ENCODE peak calls at places on chromosomes 1 and 21, in seven cellular contexts. One of them, this sample, is unnamed.

GRCh38 chr1:200224315-200224714 is 185.5 kb downstream of the ZNF281 start:
- DNase-seq in H1: no peak
- DNase-seq in HCT116: no peak
- DNase-seq in K562: no peak
- DNase-seq in HepG2: no peak
- DNase-seq in HEK293T: no peak
- DNase-seq in GM12878: no peak
- DNase-seq in this sample: no peak

GRCh38 chr1:38941093-38941492 is 537 bp downstream of the RHBDL2 start:
- DNase-seq in H1: no peak
- DNase-seq in HCT116: no peak
- DNase-seq in K562: no peak
- DNase-seq in HepG2: no peak
- DNase-seq in HEK293T: no peak
- DNase-seq in GM12878: no peak
- DNase-seq in this sample: no peak

GRCh38 chr1:230568008-230568407 is 74.3 kb upstream of the COG2 start:
- DNase-seq in H1: peak; percentile 46
- DNase-seq in HCT116: peak; percentile 13
- DNase-seq in K562: no peak
- DNase-seq in HepG2: peak; percentile 24
- DNase-seq in HEK293T: peak; percentile 53
- DNase-seq in GM12878: no peak
- DNase-seq in this sample: peak; percentile 44

GRCh38 chr1:242129103-242129502 is 130.2 kb upstream of the MAP1LC3C start:
- DNase-seq in H1: no peak
- DNase-seq in HCT116: peak; percentile 31
- DNase-seq in K562: no peak
- DNase-seq in HepG2: peak; percentile 3
- DNase-seq in HEK293T: peak; percentile 74
- DNase-seq in GM12878: no peak
- DNase-seq in this sample: no peak

GRCh38 chr1:15328785-15329480 is 80.8 kb upstream of the EFHD2 start:
- DNase-seq in H1: no peak
- DNase-seq in HCT116: no peak
- DNase-seq in K562: peak; percentile 61
- DNase-seq in HepG2: no peak
- DNase-seq in HEK293T: no peak
- DNase-seq in GM12878: no peak
- DNase-seq in this sample: no peak

GRCh38 chr1:109242387-109242786 is 7.0 kb upstream of the CELSR2 start:
- DNase-seq in H1: no peak
- DNase-seq in HCT116: no peak
- DNase-seq in K562: no peak
- DNase-seq in HepG2: no peak
- DNase-seq in HEK293T: no peak
- DNase-seq in GM12878: no peak
- DNase-seq in this sample: no peak

GRCh38 chr1:109186704-109187071 is 27.0 kb upstream of the SARS1 start:
- DNase-seq in H1: no peak
- DNase-seq in HCT116: no peak
- DNase-seq in K562: no peak
- DNase-seq in HepG2: no peak
- DNase-seq in HEK293T: no peak
- DNase-seq in GM12878: no peak
- DNase-seq in this sample: no peak

GRCh38 chr1:17603091-17603841 is 63.8 kb downstream of the ARHGEF10L start:
- DNase-seq in H1: no peak
- DNase-seq in HCT116: no peak
- DNase-seq in K562: no peak
- DNase-seq in HepG2: no peak
- DNase-seq in HEK293T: no peak
- DNase-seq in GM12878: no peak
- DNase-seq in this sample: no peak

GRCh38 chr1:37605806-37606474 is 10.2 kb upstream of the GNL2 start:
- DNase-seq in H1: no peak
- DNase-seq in HCT116: no peak
- DNase-seq in K562: no peak
- DNase-seq in HepG2: no peak
- DNase-seq in HEK293T: no peak
- DNase-seq in GM12878: no peak
- DNase-seq in this sample: no peak

GRCh38 chr1:37599940-37600339 is 4.2 kb upstream of the GNL2 start:
- DNase-seq in H1: no peak
- DNase-seq in HCT116: no peak
- DNase-seq in K562: no peak
- DNase-seq in HepG2: no peak
- DNase-seq in HEK293T: no peak
- DNase-seq in GM12878: no peak
- DNase-seq in this sample: no peak

GRCh38 chr1:37605061-37605650 is 9.4 kb upstream of the GNL2 start:
- DNase-seq in H1: no peak
- DNase-seq in HCT116: no peak
- DNase-seq in K562: peak; percentile 32
- DNase-seq in HepG2: peak; percentile 6
- DNase-seq in HEK293T: no peak
- DNase-seq in GM12878: no peak
- DNase-seq in this sample: no peak

GRCh38 chr1:37601441-37601840 is 5.7 kb upstream of the GNL2 start:
- DNase-seq in H1: no peak
- DNase-seq in HCT116: no peak
- DNase-seq in K562: no peak
- DNase-seq in HepG2: no peak
- DNase-seq in HEK293T: no peak
- DNase-seq in GM12878: no peak
- DNase-seq in this sample: no peak

DNA sequence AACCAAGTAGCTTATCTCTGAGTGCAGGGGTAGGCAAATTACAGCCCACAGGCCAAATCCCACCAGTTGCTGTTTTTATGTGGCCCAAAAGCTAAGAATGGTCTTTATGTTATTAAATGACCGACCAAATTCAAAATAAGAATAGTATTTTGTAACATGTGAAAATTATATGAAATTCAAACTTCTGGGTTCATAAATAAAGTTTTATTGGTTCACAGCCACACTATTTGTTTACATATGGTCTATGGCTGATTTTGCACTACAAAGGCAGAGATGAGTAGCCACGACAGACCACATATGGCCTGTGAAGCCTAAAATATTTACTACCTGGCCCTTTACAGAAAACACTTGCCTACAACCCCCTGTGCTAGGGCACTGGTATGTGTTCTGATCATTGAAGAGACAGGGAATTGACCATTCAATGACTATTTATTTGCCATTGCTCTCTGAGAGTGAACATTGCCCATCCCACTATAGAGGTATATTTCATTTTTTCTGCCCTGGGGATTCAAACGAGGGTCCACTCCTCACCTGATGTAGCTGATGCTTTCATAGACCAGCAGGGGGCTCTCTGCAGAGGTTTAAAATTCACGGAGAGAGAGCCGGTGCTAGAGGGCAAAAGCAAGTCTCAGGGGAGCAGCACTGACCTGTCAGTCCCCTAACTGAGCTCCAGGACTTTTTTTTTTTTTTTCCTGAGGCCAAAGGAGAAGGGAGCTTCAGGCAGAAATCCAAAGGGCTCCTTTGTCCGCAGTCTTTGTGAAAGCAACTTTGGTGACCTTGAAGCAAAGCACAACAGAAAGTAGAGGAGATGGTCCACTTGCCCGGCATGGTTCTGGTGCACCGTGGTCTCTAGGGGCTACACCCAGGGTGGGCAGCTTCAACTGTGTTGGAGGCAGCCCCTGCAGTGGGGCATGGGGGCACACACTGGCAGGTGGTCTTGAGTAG is 7.3 kb upstream of the GNL2 start:
- DNase-seq in H1: peak; percentile 52
- DNase-seq in HCT116: no peak
- DNase-seq in K562: peak; percentile 69
- DNase-seq in HepG2: peak; percentile 59
- DNase-seq in HEK293T: peak; percentile 75
- DNase-seq in GM12878: no peak
- DNase-seq in this sample: peak; percentile 43
- TF ChIP-seq SP1 in H1: no peak
- TF ChIP-seq SP1 in HCT116: no peak
- TF ChIP-seq SP1 in K562: no peak
- TF ChIP-seq SP1 in HepG2: no peak
- TF ChIP-seq SP1 in HEK293T: no peak
- TF ChIP-seq SP1 in GM12878: no peak
- TF ChIP-seq SP1 in this sample: no peak

DNA sequence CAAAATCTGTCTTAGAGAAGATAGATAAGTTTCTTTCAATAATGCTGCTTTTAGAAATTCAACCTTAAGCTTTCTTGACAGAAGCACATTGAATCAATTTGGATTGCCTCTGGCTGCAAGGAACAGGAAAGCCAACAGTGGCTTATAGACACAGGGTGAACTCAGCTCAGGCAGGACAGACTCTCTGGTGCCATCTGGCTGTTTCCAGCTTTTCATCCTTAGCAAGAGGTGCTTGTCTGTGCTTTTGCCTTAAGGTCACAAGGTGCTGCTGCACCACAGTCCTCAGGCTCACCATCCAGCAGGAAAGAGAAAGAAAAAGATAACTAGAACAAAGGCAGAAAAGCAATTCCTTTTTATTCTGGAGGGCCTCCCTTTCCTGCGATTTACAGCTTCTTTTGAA is 93.7 kb upstream of the ETS2 start:
- DNase-seq in H1: no peak
- DNase-seq in HCT116: peak; percentile 31
- DNase-seq in K562: no peak
- DNase-seq in HepG2: peak; percentile 62
- DNase-seq in HEK293T: peak; percentile 28
- DNase-seq in GM12878: no peak
- DNase-seq in this sample: peak; percentile 53
- TF ChIP-seq SP1 in H1: no peak
- TF ChIP-seq SP1 in HCT116: no peak
- TF ChIP-seq SP1 in K562: no peak
- TF ChIP-seq SP1 in HepG2: no peak
- TF ChIP-seq SP1 in HEK293T: no peak
- TF ChIP-seq SP1 in GM12878: no peak
- TF ChIP-seq SP1 in this sample: no peak

GRCh38 chr1:221791846-221792245 is 50.0 kb upstream of the DUSP10 start:
- DNase-seq in H1: no peak
- DNase-seq in HCT116: no peak
- DNase-seq in K562: no peak
- DNase-seq in HepG2: no peak
- DNase-seq in HEK293T: no peak
- DNase-seq in GM12878: no peak
- DNase-seq in this sample: no peak
- TF ChIP-seq SP1 in H1: no peak
- TF ChIP-seq SP1 in HCT116: no peak
- TF ChIP-seq SP1 in K562: no peak
- TF ChIP-seq SP1 in HepG2: no peak
- TF ChIP-seq SP1 in HEK293T: no peak
- TF ChIP-seq SP1 in GM12878: no peak
- TF ChIP-seq SP1 in this sample: no peak

GRCh38 chr21:41752231-41752681 is 14.6 kb downstream of the RIPK4 start:
- DNase-seq in H1: no peak
- DNase-seq in HCT116: no peak
- DNase-seq in K562: no peak
- DNase-seq in HepG2: no peak
- DNase-seq in HEK293T: no peak
- DNase-seq in GM12878: no peak
- DNase-seq in this sample: no peak
- TF ChIP-seq SP1 in H1: no peak
- TF ChIP-seq SP1 in HCT116: peak; percentile 13
- TF ChIP-seq SP1 in K562: no peak
- TF ChIP-seq SP1 in HepG2: no peak
- TF ChIP-seq SP1 in HEK293T: no peak
- TF ChIP-seq SP1 in GM12878: no peak
- TF ChIP-seq SP1 in this sample: no peak

GRCh38 chr1:173920868-173921267 is 3.7 kb upstream of the SERPINC1 start:
- DNase-seq in H1: no peak
- DNase-seq in HCT116: no peak
- DNase-seq in K562: no peak
- DNase-seq in HepG2: no peak
- DNase-seq in HEK293T: no peak
- DNase-seq in GM12878: no peak
- DNase-seq in this sample: no peak

DNA sequence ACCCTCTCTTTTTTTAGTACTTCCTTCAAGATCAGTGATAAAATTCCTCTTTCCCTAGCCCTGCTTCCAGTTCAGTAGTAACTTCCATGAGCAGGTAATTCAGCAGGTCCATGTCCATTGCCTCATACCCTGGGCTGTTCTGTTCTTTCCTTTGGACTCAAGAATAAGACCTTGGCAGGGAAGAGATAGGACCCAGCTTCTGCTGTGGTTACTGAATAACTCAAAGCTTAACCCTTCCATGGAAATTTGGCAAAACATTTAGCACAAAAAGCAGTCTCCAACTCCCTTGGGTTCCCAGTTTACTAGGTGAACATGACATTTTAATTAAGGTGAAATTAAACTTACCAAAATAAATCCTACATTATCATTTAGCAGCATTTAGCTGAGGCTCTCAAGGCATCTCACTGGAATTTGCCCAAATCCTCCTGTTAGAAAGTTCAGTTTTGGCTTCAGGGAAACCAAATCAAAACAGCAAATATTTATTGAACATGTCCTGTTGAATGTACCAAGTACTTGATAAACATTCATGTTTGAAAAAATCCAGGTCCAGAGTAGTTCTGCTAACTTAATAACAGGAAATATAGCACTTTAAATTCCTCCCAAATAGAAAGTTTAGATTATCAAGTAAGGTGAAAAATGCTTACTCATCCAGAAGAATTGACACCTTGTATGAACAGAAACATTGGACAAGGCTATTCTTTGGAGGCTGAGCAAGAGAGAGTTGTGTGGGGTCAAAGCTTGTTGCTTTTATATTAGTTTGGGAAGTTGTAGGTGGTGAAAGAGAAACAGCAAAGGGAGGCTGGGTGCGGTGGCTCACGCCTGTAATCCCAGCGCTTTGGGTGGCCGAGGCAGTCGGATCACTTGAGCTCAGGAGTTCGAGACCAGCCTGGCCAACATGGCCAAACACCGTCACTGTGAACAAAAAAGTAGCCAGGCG is 8.4 kb upstream of the SERPINC1 start:
- DNase-seq in H1: no peak
- DNase-seq in HCT116: no peak
- DNase-seq in K562: no peak
- DNase-seq in HepG2: peak; percentile 77
- DNase-seq in HEK293T: no peak
- DNase-seq in GM12878: no peak
- DNase-seq in this sample: no peak
- TF ChIP-seq SP1 in H1: no peak
- TF ChIP-seq SP1 in HCT116: no peak
- TF ChIP-seq SP1 in K562: no peak
- TF ChIP-seq SP1 in HepG2: no peak
- TF ChIP-seq SP1 in HEK293T: no peak
- TF ChIP-seq SP1 in GM12878: no peak
- TF ChIP-seq SP1 in this sample: no peak